ENCODE peak calls at places on chromosomes 4 and X, in ten cellular contexts. J is fibroblast of pulmonary artery; D is effector memory CD8-positive, alpha-beta T cell; F is NCI-H2081; C is NCI-H748 treated with DMSO at 0.1 percent for 48 hours; N is breast epithelium; T is activated CD4-positive, CD25-positive, alpha-beta regulatory T cell treated with anti-CD3 and anti-CD28 coated beads, Interleukin-2, amount 50 U/mL, for 72 hours; Y is activated CD4-positive, alpha-beta T cell treated with anti-CD3 and anti-CD28 coated beads for 24 hours; A is kidney epithelial cell; V is germinal center. L is an unnamed sample.

GRCh38 chr4:3484057-3484973 is 21.2 kb downstream of the DOK7 start:
- DNase-seq in N (peak), T (no peak), Y (no peak), J (no peak), C (peak), A (peak), D (no peak), V (peak), F (peak), L (no peak)

GRCh38 chrX:76428243-76429130 is 977 bp downstream of the MAGEE1 start:
- DNase-seq in F (no peak), J (no peak), V (peak), A (no peak), T (peak), D (peak), Y (peak), N (no peak), C (no peak), L (no peak)

GRCh38 chr4:86099348-86099747 is 260.5 kb downstream of the MAPK10 start:
- DNase-seq in V (no peak), T (no peak), D (no peak), Y (no peak), F (no peak), C (no peak), N (no peak), J (no peak), A (no peak), L (no peak)

GRCh38 chr4:95596676-95597075 is 47.9 kb upstream of the UNC5C start:
- DNase-seq in Y (no peak), D (no peak), V (no peak), F (no peak), C (no peak), T (no peak), A (no peak), N (no peak), J (no peak), L (no peak)

GRCh38 chr4:38924266-38924827 is 56.7 kb downstream of the FAM114A1 start:
- DNase-seq in F (no peak), V (no peak), A (no peak), Y (no peak), D (no peak), T (no peak), N (no peak), J (no peak), C (no peak), L (no peak)

GRCh38 chrX:8726031-8726652 is 5.8 kb downstream of the ANOS1 start:
- DNase-seq in V (no peak), J (no peak), Y (no peak), T (no peak), A (no peak), F (peak), D (no peak), N (no peak), C (peak), L (no peak)

GRCh38 chrX:130788786-130789581 is 114.0 kb downstream of the ENOX2 start:
- DNase-seq in F (no peak), V (no peak), N (no peak), T (no peak), A (no peak), D (no peak), Y (no peak), J (no peak), C (no peak), L (no peak)

GRCh38 chr4:1252928-1253492 is 4.1 kb upstream of the CTBP1 start:
- DNase-seq in J (no peak), D (no peak), C (no peak), A (no peak), V (no peak), T (no peak), Y (no peak), F (no peak), N (no peak), L (no peak)

GRCh38 chr4:71553605-71554004 is 214.8 kb downstream of the SLC4A4 start:
- DNase-seq in J (peak), A (no peak), V (no peak), Y (no peak), N (no peak), C (no peak), F (peak), T (no peak), D (no peak), L (peak)

GRCh38 chr4:6206771-6207290 is 6.5 kb upstream of the JAKMIP1 start:
- DNase-seq in A (no peak), Y (no peak), D (no peak), N (no peak), V (no peak), C (no peak), J (no peak), F (no peak), T (no peak), L (no peak)

GRCh38 chr4:17241835-17242234 is 270.1 kb downstream of the QDPR start:
- DNase-seq in V (no peak), T (no peak), J (no peak), Y (no peak), A (no peak), N (no peak), C (no peak), F (no peak), D (no peak), L (no peak)

GRCh38 chr4:169147217-169147616 is 123.5 kb downstream of the SH3RF1 start:
- DNase-seq in C (no peak), F (no peak), J (no peak), N (no peak), Y (no peak), V (no peak), T (no peak), D (no peak), A (no peak), L (no peak)

L was measured in skeletal muscle cell.